ENCODE peak calls at places on chromosomes 13 and 19, in four cellular contexts. P is HepG2, U is H1, Z is GM12878. F is an unnamed sample.

GRCh38 chr19:54154603-54155345 is 4.7 kb downstream of the LENG1 start:
- DNase-seq in P (no peak), U (no peak), Z (no peak), F (no peak)

GRCh38 chr19:38836438-38837303 is 5.1 kb upstream of the ECH1 start:
- DNase-seq in P (no peak), U (no peak), Z (no peak), F (no peak)

GRCh38 chr13:106499113-106499512 is 36.3 kb downstream of the EFNB2 start:
- DNase-seq in P (no peak), U (no peak), Z (no peak), F (no peak)

GRCh38 chr13:98476538-98476966 is 100.4 kb downstream of the STK24 start:
- DNase-seq in P (no peak), U (no peak), Z (peak; percentile 90), F (no peak)

GRCh38 chr19:5621945-5622464 is 571 bp downstream of the SAFB2 start:
- DNase-seq in P (no peak), U (no peak), Z (no peak), F (no peak)

GRCh38 chr19:45299719-45300118 is 23.0 kb downstream of the CKM start:
- DNase-seq in P (no peak), U (no peak), Z (no peak), F (no peak)

GRCh38 chr19:19627716-19628498 is at the start of gene LPAR2:
- DNase-seq in P (no peak), U (no peak), Z (no peak), F (peak; percentile 76)

GRCh38 chr13:72113070-72113469 is 246.1 kb upstream of the DACH1 start:
- DNase-seq in P (no peak), U (no peak), Z (no peak), F (no peak)

GRCh38 chr19:8302357-8302691 is 5.8 kb downstream of the CD320 start:
- DNase-seq in P (no peak), U (no peak), Z (no peak), F (peak; percentile 6)

GRCh38 chr19:12527034-12527836 is 24.0 kb downstream of the ZNF564 start:
- DNase-seq in P (no peak), U (no peak), Z (no peak), F (no peak)
- TF ChIP-seq ATF3 in P (no peak), U (no peak), Z (no peak), F (no peak)

DNA sequence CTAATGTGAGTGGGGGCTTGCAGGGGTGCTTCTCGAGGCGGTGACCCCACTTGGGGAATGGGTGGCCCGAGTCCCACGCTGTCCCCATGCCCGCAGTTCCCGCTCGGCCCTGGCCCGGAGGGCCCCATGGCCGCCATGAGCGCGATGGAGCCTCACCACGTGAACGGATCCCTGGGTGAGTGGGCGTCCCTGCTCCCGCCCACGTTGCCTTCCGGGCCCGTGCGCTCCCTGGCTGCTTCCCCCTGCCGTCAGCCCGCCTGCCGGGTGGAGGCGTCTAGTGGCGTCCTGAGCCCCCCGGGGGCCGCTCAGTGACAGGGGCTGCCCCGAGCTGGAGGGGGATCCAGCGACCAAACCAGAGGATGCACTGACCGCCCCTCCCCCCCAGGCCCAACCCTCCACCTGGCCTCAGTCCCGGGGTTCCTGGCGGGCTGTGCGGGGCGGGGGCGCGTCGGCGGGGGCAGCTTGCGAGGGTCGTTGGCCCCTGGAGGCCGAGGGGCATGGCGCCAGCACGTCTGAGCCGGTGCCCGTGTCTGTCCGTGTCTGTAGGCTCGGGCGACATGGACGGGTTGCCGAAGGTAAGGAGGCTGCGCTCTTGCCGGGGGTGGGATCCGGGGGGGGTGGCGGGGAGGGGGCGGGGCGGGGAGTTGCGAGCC is 4.8 kb downstream of the ISYNA1 start:
- DNase-seq in P (no peak), U (no peak), Z (no peak), F (peak; percentile 69)
- TF ChIP-seq ATF3 in P (no peak), U (no peak), Z (no peak), F (no peak)

GRCh38 chr19:1247747-1248453 is 483 bp upstream of the MIDN start:
- DNase-seq in P (peak; percentile 46), U (no peak), Z (no peak), F (peak; percentile 71)

GRCh38 chr19:1245468-1245867 is 2.9 kb upstream of the MIDN start:
- DNase-seq in P (no peak), U (no peak), Z (no peak), F (no peak)

GRCh38 chr19:1243768-1244692 is 2.5 kb downstream of the ATP5F1D start:
- DNase-seq in P (peak; percentile 81), U (no peak), Z (no peak), F (peak; percentile 93)

GRCh38 chr19:1244693-1245451 is 3.3 kb downstream of the ATP5F1D start:
- DNase-seq in P (peak; percentile 86), U (no peak), Z (no peak), F (no peak)

GRCh38 chr19:1245884-1246816 is 2.2 kb upstream of the MIDN start:
- DNase-seq in P (peak; percentile 88), U (no peak), Z (no peak), F (peak; percentile 40)
- TF ChIP-seq ATF3 in P (no peak), U (no peak), Z (no peak), F (no peak)

GRCh38 chr13:66492479-66492878 is 737.7 kb downstream of the PCDH9 start:
- DNase-seq in P (peak; percentile 3), U (no peak), Z (no peak), F (no peak)
- TF ChIP-seq ATF3 in P (no peak), U (no peak), Z (no peak), F (no peak)

GRCh38 chr13:46385946-46386345 is 1.1 kb downstream of the RUBCNL start:
- DNase-seq in P (no peak), U (no peak), Z (no peak), F (no peak)

GRCh38 chr13:46386426-46386995 is 541 bp downstream of the RUBCNL start:
- DNase-seq in P (no peak), U (no peak), Z (no peak), F (no peak)

GRCh38 chr13:46388308-46388707 is 1.3 kb upstream of the RUBCNL start:
- DNase-seq in P (no peak), U (no peak), Z (no peak), F (no peak)

GRCh38 chr13:46388846-46389245 is 1.8 kb upstream of the RUBCNL start:
- DNase-seq in P (no peak), U (no peak), Z (no peak), F (no peak)

GRCh38 chr13:46386996-46387851 is at the start of gene RUBCNL:
- DNase-seq in P (no peak), U (no peak), Z (no peak), F (peak; percentile 70)
- TF ChIP-seq ATF3 in P (no peak), U (no peak), Z (no peak), F (no peak)

DNA sequence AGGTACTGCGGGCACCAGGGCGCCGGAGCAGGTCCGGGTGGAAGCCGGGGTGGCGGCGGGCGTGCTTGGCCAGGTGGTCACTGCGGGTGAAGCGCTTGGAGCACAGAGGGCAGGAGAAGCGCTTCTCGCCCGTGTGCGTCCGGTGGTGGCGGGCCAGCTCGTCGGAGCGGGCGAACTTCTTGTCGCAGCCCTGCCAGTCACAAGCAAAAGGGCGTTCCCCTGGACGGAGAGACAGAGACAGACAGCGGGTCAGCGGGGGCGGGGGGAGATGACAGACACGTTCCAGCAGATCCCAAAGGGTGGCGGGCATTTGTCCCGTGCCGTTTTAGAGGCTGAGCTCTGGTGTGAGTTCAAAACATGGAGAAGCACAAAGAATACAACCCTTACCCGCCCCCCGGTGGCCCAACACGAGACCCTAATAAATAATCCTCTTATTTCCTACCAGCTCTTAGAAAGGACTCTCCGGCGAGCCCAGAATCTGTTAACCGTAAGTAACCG is 6.3 kb upstream of the REXO1 start:
- DNase-seq in P (no peak), U (no peak), Z (no peak), F (peak; percentile 46)
- TF ChIP-seq ATF3 in P (no peak), U (no peak), Z (no peak), F (no peak)

DNA sequence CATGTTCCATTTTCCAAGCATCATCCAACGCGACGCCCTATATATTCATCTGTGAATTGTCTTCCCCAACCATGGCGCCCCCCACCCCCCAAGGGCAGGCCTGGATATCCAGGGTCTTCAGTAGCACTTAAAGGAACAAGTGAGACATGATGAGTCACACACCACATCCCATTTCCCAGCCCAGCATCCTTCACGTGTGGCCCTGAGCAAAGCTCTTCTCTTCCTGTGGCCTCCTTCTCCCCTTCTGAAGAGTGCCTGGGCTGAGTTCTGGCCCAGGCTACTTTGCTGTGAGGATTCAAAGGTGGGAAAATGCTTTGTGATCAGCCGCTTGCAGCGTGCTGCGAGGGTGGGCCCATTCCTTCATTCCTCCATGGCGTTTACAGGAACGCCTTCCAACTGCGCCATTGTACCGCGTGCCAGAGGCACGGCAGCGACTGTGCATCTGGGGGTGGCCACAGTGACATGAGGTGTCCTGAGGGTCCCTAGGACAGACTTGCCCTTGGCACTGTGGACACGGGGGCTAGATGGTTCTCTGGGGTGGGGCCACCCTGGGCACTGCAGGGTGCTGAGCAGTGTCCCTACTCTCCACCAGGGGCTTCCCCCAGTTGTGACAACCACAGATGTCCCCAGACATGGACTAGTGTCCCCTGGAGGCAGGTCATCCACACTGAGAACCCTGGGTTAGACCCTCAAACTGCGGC is 11.7 kb downstream of the PLIN4 start:
- DNase-seq in P (no peak), U (no peak), Z (no peak), F (no peak)
- TF ChIP-seq ATF3 in P (no peak), U (no peak), Z (no peak), F (no peak)

GRCh38 chr13:30715357-30715756 is 20.0 kb upstream of the ALOX5AP start:
- DNase-seq in P (no peak), U (no peak), Z (no peak), F (no peak)

GRCh38 chr13:30714629-30715028 is 20.7 kb upstream of the ALOX5AP start:
- DNase-seq in P (no peak), U (no peak), Z (no peak), F (no peak)

GRCh38 chr13:30711375-30711774 is 24.0 kb upstream of the ALOX5AP start:
- DNase-seq in P (no peak), U (no peak), Z (no peak), F (no peak)

GRCh38 chr13:30711837-30712236 is 23.5 kb upstream of the ALOX5AP start:
- DNase-seq in P (no peak), U (no peak), Z (no peak), F (no peak)

DNA sequence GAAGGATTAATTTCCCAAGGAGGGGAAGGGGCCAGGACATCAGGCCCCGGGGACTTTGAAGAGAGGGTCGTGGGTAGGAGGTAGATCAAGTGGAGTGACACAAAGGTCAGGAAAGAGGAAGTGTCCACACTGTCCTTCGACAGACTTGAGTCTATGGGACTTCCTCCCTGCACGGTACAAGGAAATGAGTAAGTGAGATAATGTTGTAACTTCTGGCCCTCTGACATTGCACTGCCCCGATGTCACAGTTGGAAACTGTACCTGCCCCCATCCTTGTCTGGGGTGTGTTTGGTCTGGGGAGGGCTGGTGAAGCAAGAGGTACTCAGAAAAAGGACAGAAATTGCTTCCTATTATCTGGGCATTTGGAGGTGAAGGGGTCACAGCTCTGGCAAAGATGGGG is 22.2 kb upstream of the ALOX5AP start:
- DNase-seq in P (no peak), U (no peak), Z (no peak), F (no peak)
- TF ChIP-seq ATF3 in P (no peak), U (no peak), Z (no peak), F (no peak)

F was measured in WTC11.